ENCODE peak calls at places on chromosomes 16 and 17, in seven cellular contexts. G, K, H, M, D, B and U are unnamed samples. For H3K9me3, the result is how much of the 10 kb centered on the place peaks cover.

GRCh38 chr17:5708344-5708743 is 124.0 kb upstream of the NLRP1 start:
- DNase-seq in G (no peak), K (no peak), H (no peak), M (no peak), D (no peak), B (no peak), U (no peak)

GRCh38 chr17:41767324-41768042 is 19.0 kb downstream of the JUP start:
- DNase-seq in G (no peak), K (no peak), H (no peak), M (no peak), D (no peak), B (no peak), U (no peak)

GRCh38 chr17:80892019-80892855 is 99.4 kb upstream of the CHMP6 start:
- DNase-seq in G (no peak), K (peak), H (peak), M (peak), D (peak), B (no peak), U (no peak)

GRCh38 chr17:79991924-79992656 is 43.6 kb downstream of the TBC1D16 start:
- DNase-seq in G (no peak), K (no peak), H (no peak), M (peak), D (no peak), B (peak), U (no peak)

GRCh38 chr16:59210955-59211541 is 476.9 kb upstream of the GOT2 start:
- DNase-seq in G (peak), K (no peak), H (no peak), M (no peak), D (no peak), B (no peak), U (peak)

GRCh38 chr17:29977836-29978235 is 36.4 kb downstream of the EFCAB5 start:
- DNase-seq in G (no peak), K (no peak), H (no peak), M (no peak), D (no peak), B (no peak), U (no peak)

GRCh38 chr16:62764572-62764971 is 728.3 kb upstream of the CDH8 start:
- DNase-seq in G (no peak), K (no peak), H (no peak), M (no peak), D (no peak), B (no peak), U (no peak)

GRCh38 chr17:41864498-41864836 is 756 bp downstream of the KLHL11 start:
- DNase-seq in G (peak), K (no peak), H (no peak), M (no peak), D (no peak), B (no peak), U (no peak)

GRCh38 chr17:45384047-45384799 is 48.4 kb downstream of the ARHGAP27 start:
- DNase-seq in G (no peak), K (no peak), H (no peak), M (no peak), D (no peak), B (no peak), U (no peak)

GRCh38 chr16:64278196-64278595 is 843.7 kb downstream of the CDH11 start:
- DNase-seq in G (no peak), K (no peak), H (no peak), M (no peak), D (no peak), B (no peak), U (no peak)

GRCh38 chr17:79325707-79326106 is 251.1 kb downstream of the ENGASE start:
- DNase-seq in G (peak), K (no peak), H (no peak), M (no peak), D (no peak), B (no peak), U (no peak)

GRCh38 chr16:81523387-81524115 is 78.9 kb downstream of the CMIP start:
- DNase-seq in G (no peak), K (no peak), H (peak), M (no peak), D (no peak), B (peak), U (peak)

GRCh38 chr17:66301864-66302741 is at the start of gene PRKCA:
- DNase-seq in G (peak), K (peak), H (peak), M (peak), D (peak), B (peak), U (no peak)

GRCh38 chr17:78853926-78854394 is 13.3 kb upstream of the USP36 start:
- DNase-seq in G (no peak), K (no peak), H (no peak), M (no peak), D (no peak), B (peak), U (no peak)

GRCh38 chr17:5027921-5028320 is 7.3 kb downstream of the SLC52A1 start:
- DNase-seq in G (peak), K (no peak), H (no peak), M (no peak), D (no peak), B (no peak), U (no peak)

GRCh38 chr16:85205747-85206471 is 93.6 kb upstream of the CIBAR2 start:
- DNase-seq in G (no peak), K (no peak), H (no peak), M (no peak), D (no peak), B (no peak), U (peak)

GRCh38 chr17:41937970-41938851 is 7.8 kb downstream of the ODAD4 start:
- DNase-seq in G (no peak), K (no peak), H (no peak), M (peak), D (no peak), B (peak), U (no peak)

GRCh38 chr16:89363621-89364393 is 126.6 kb downstream of the ANKRD11 start:
- DNase-seq in G (peak), K (no peak), H (peak), M (no peak), D (no peak), B (peak), U (no peak)

GRCh38 chr16:85571813-85572619 is 41.1 kb upstream of the GSE1 start:
- DNase-seq in G (no peak), K (no peak), H (no peak), M (no peak), D (no peak), B (no peak), U (no peak)

GRCh38 chr17:30922235-30922993 is 669 bp downstream of the ADAP2 start:
- DNase-seq in G (peak), K (no peak), H (no peak), M (peak), D (no peak), B (no peak), U (no peak)

GRCh38 chr16:12157510-12158093 is 181.1 kb downstream of the SNX29 start:
- DNase-seq in G (no peak), K (no peak), H (no peak), M (no peak), D (no peak), B (no peak), U (no peak)

GRCh38 chr16:87619360-87620200 is 17.3 kb downstream of the JPH3 start:
- DNase-seq in G (no peak), K (no peak), H (no peak), M (no peak), D (no peak), B (no peak), U (no peak)

GRCh38 chr17:35161281-35161761 is 13.7 kb downstream of the UNC45B start:
- DNase-seq in G (no peak), K (no peak), H (no peak), M (no peak), D (peak), B (no peak), U (no peak)

GRCh38 chr17:82801377-82801970 is 38.3 kb downstream of the ZNF750 start:
- DNase-seq in G (no peak), K (no peak), H (no peak), M (no peak), D (no peak), B (no peak), U (no peak)

GRCh38 chr17:47862621-47863440 is 11.9 kb upstream of the SP6 start:
- DNase-seq in G (no peak), K (no peak), H (no peak), M (no peak), D (no peak), B (no peak), U (no peak)

GRCh38 chr17:17084317-17084835 is 42.1 kb downstream of the MPRIP start:
- DNase-seq in G (no peak), K (no peak), H (no peak), M (no peak), D (no peak), B (no peak), U (no peak)

GRCh38 chr16:3138342-3138741 is 3.5 kb downstream of the ZNF213 start:
- DNase-seq in G (no peak), K (no peak), H (no peak), M (no peak), D (no peak), B (no peak), U (no peak)

GRCh38 chr16:61797296-61797695 is 238.9 kb downstream of the CDH8 start:
- DNase-seq in G (no peak), K (no peak), H (no peak), M (no peak), D (no peak), B (no peak), U (no peak)

GRCh38 chr17:47829870-47830269 is 1.5 kb downstream of the MRPL10 start:
- DNase-seq in G (no peak), K (no peak), H (peak), M (no peak), D (peak), B (no peak), U (no peak)

GRCh38 chr17:27650836-27651235 is 19.8 kb downstream of the LGALS9 start:
- DNase-seq in G (no peak), K (no peak), H (no peak), M (no peak), D (no peak), B (no peak), U (no peak)

GRCh38 chr17:54900457-54901229 is at the start of gene TOM1L1:
- DNase-seq in G (peak), K (no peak), H (no peak), M (peak), D (no peak), B (peak), U (peak)

GRCh38 chr17:73550561-73550960 is 93.7 kb downstream of the SDK2 start:
- DNase-seq in G (peak), K (no peak), H (no peak), M (no peak), D (no peak), B (no peak), U (no peak)

DNA sequence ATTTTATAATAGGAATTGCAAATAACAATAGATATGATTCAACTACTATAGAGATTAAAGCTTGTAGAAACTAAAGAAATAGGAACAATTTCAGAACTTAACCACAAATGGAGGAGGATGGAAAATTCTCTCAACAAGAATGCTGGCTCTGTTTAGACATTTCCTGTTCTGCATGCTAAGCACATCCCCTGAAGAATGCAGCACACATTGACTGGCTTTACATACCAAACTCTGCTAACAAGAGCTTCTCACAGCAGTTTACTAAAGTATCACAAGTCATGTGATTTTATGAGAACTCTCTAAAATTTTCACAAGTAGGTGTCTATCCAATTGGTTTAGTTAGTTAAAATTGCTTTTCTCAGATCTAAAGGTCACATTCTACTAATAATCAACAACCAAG is 85.2 kb downstream of the SPAG9 start:
- DNase-seq in G (no peak), K (no peak), H (no peak), M (no peak), D (no peak), B (no peak), U (no peak)
- H3K27ac ChIP-seq in G (peak), K (no peak), H (no peak), M (peak), D (no peak), B (no peak), U (no peak)

GRCh38 chr17:13671771-13672170 is 70.0 kb upstream of the HS3ST3A1 start:
- DNase-seq in G (peak), K (no peak), H (no peak), M (no peak), D (no peak), B (no peak), U (no peak)

GRCh38 chr17:13665872-13666635 is 64.3 kb upstream of the HS3ST3A1 start:
- DNase-seq in G (no peak), K (no peak), H (no peak), M (no peak), D (no peak), B (no peak), U (no peak)

DNA sequence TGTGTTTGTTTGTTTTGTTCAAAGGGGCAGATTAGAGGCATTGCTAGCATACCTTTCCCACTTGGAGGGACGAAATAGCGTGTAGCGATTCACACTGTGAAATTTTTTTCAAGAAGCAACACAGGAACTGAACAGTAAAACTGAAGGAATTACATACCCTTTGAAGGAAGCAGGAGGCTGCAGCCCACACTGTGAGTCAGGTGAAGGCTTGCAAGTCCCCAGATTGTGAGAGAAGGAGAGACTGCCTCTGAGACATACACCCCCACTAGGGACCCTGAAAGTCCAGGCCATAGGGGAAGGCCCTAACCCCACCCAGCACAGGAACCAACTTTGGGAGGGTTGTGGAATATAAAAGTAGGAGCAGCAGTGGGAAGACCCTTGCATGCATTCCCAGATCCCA is 69.6 kb upstream of the HS3ST3A1 start:
- DNase-seq in G (peak), K (no peak), H (no peak), M (no peak), D (no peak), B (no peak), U (no peak)
- H3K9me3 ChIP-seq in G (under half), K (under half), H (under half), M (under half), D (under half), B (under half), U (under half)

GRCh38 chr17:44004761-44005526 is 522 bp downstream of the NAGS start:
- DNase-seq in G (peak), K (no peak), H (no peak), M (no peak), D (peak), B (peak), U (no peak)
- H3K4me3 ChIP-seq in G (peak), K (peak), H (peak), M (peak), D (no peak), B (peak), U (peak)

DNA sequence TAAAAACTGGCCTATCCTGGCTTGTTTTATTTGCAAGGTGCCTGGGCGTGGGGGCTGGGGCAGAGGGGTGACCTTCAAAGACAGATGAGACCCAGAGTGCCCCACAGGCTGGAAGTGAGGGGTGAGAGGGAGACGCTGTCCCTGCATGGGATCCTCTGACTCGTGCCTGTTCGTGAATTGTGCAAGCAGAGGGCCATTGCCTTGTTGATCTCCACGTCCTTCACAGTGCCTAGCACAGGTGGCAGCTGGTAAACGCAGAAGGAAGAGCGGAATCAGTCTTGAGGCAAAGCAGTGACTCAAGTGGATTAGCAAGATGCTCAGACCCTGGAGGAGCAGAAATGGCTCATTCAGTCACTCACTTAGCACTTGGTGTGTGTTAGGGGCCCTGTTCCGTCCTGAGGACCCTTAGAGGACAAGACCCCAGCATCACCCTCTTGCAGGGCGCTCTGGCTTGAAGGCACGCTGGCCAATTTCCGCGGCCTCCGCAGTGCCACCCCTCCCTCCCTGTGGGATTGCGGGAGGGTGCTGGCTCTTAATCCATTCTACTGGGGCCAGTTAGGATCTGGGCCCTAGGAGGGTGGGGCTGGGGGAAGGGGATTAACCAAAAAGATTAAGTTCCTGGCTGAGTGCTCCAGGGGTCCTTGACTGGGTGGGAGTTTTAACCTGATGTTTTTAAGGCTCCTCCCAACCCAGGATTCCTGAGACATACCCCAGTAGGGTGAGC is 151.2 kb downstream of the CCDC182 start:
- DNase-seq in G (no peak), K (no peak), H (no peak), M (no peak), D (no peak), B (no peak), U (no peak)
- H3K27ac ChIP-seq in G (no peak), K (no peak), H (no peak), M (no peak), D (no peak), B (no peak), U (no peak)